ENCODE peak calls at places on chromosome 22, in five cellular contexts. B is AG10803, X is myocyte, U is heart right ventricle, V is pancreas. O is an unnamed sample.

GRCh38 chr22:42500164-42500835 is 19.3 kb downstream of the RRP7A start:
- DNase-seq in U (peak; percentile 79), V (peak; percentile 85), X (peak; percentile 18), B (peak; percentile 58), O (peak; percentile 82)

GRCh38 chr22:29663230-29663826 is 56.5 kb upstream of the CABP7 start:
- DNase-seq in U (no peak), B (no peak), V (no peak), X (peak; percentile 28), O (no peak)

GRCh38 chr22:44723801-44724200 is 21.8 kb downstream of the PRR5 start:
- DNase-seq in B (no peak), V (no peak), X (peak; percentile 25), U (no peak), O (no peak)

GRCh38 chr22:36759481-36760159 is 16.3 kb downstream of the IFT27 start:
- DNase-seq in U (no peak), V (no peak), X (no peak), B (no peak), O (no peak)

GRCh38 chr22:36775589-36775965 is 342 bp downstream of the IFT27 start:
- DNase-seq in U (peak; percentile 18), B (peak; percentile 5), V (peak; percentile 43), X (no peak), O (peak; percentile 49)

GRCh38 chr22:17964647-17965046 is 59.7 kb downstream of the MICAL3 start:
- DNase-seq in V (no peak), B (no peak), X (no peak), U (no peak), O (no peak)

GRCh38 chr22:19615867-19616581 is 91.8 kb upstream of the CLDN5 start:
- DNase-seq in X (no peak), B (no peak), U (no peak), V (no peak), O (no peak)

GRCh38 chr22:18057568-18058209 is 20.1 kb upstream of the PEX26 start:
- DNase-seq in U (peak; percentile 76), V (peak; percentile 82), B (peak; percentile 97), X (peak; percentile 81), O (peak; percentile 95)

GRCh38 chr22:38758276-38758945 is 2.6 kb upstream of the SUN2 start:
- DNase-seq in X (peak; percentile 54), B (no peak), U (no peak), V (no peak), O (no peak)

GRCh38 chr22:38921801-38922200 is 35.6 kb upstream of the APOBEC3A start:
- DNase-seq in B (no peak), V (no peak), U (no peak), X (no peak), O (no peak)

GRCh38 chr22:37063436-37064420 is 12.2 kb downstream of the KCTD17 start:
- DNase-seq in B (no peak), X (no peak), U (no peak), V (no peak), O (no peak)

GRCh38 chr22:38824587-38824986 is 19.2 kb downstream of the NPTXR start:
- DNase-seq in X (peak; percentile 94), U (peak; percentile 72), V (peak; percentile 35), B (peak; percentile 62), O (peak; percentile 71)

GRCh38 chr22:33519140-33519973 is 400.9 kb downstream of the LARGE1 start:
- DNase-seq in B (peak; percentile 84), X (peak; percentile 50), V (no peak), U (peak; percentile 63), O (peak; percentile 77)

GRCh38 chr22:20571531-20572007 is 64.2 kb downstream of the MED15 start:
- DNase-seq in B (peak; percentile 51), V (no peak), X (no peak), U (peak; percentile 42), O (peak; percentile 59)

GRCh38 chr22:21685164-21685513 is 19.3 kb downstream of the PPIL2 start:
- DNase-seq in X (no peak), V (no peak), U (no peak), B (no peak), O (no peak)

GRCh38 chr22:32050678-32051515 is 7.8 kb downstream of the SLC5A1 start:
- DNase-seq in V (peak; percentile 36), X (peak; percentile 94), B (peak; percentile 87), U (peak; percentile 23), O (peak; percentile 86)

GRCh38 chr22:48337957-48338792 is 1489.5 kb downstream of the BRD1 start:
- DNase-seq in U (no peak), B (no peak), X (no peak), V (no peak), O (no peak)

GRCh38 chr22:26139320-26139719 is 29.9 kb upstream of the SEZ6L start:
- DNase-seq in X (peak; percentile 2), V (peak; percentile 46), B (no peak), U (peak; percentile 10), O (no peak)

GRCh38 chr22:24926428-24926725 is 20.1 kb downstream of the LHFPL7 start:
- DNase-seq in U (no peak), V (no peak), B (no peak), X (no peak), O (no peak)

GRCh38 chr22:33188316-33188715 is 130.1 kb upstream of the SYN3 start:
- DNase-seq in V (no peak), X (no peak), B (no peak), U (no peak), O (no peak)

GRCh38 chr22:19885841-19886592 is 31.3 kb upstream of the GNB1L start:
- DNase-seq in V (no peak), U (no peak), B (peak; percentile 37), X (peak; percentile 89), O (no peak)

GRCh38 chr22:46958191-46958590 is 195.7 kb downstream of the TBC1D22A start:
- DNase-seq in X (no peak), B (no peak), U (no peak), V (no peak), O (no peak)

GRCh38 chr22:46149493-46149997 is 781 bp upstream of the PPARA start:
- DNase-seq in B (no peak), X (peak; percentile 57), U (peak; percentile 59), V (peak; percentile 73), O (peak; percentile 34)

GRCh38 chr22:39384750-39385480 is 14.7 kb upstream of the TAB1 start:
- DNase-seq in U (no peak), V (no peak), B (no peak), X (no peak), O (no peak)

GRCh38 chr22:44406581-44407403 is 91.2 kb downstream of the RTL6 start:
- DNase-seq in X (no peak), B (no peak), V (no peak), U (no peak), O (peak; percentile 9)

O was measured in adipocyte.